ENCODE peak calls at places on chromosomes 1 and 21, in ten cellular contexts. I is IMR-90; E is hepatocyte; A is Peyer's patch; X is naive thymus-derived CD4-positive, alpha-beta T cell; M is AG04450; S is GM23248; V is right lobe of liver; D is spleen; Z is tibial artery. Y is an unnamed sample.

GRCh38 chr1:231934797-231935196 is 308.2 kb downstream of the DISC1 start:
- DNase-seq in I (peak), E (peak), A (no peak), X (no peak), M (no peak), S (no peak), V (no peak), D (no peak), Z (no peak), Y (peak)

GRCh38 chr1:18175530-18176377 is 68.2 kb downstream of the IGSF21 start:
- DNase-seq in I (no peak), E (no peak), A (no peak), X (no peak), M (no peak), S (no peak), V (no peak), D (no peak), Z (no peak), Y (no peak)

GRCh38 chr21:44365967-44366585 is 12.7 kb downstream of the TRPM2 start:
- DNase-seq in I (no peak), E (no peak), A (no peak), X (no peak), M (no peak), S (no peak), V (peak), D (peak), Z (no peak), Y (no peak)

GRCh38 chr1:31148409-31148808 is 82.9 kb upstream of the PUM1 start:
- DNase-seq in I (no peak), E (no peak), A (no peak), X (no peak), M (no peak), S (no peak), V (no peak), D (no peak), Z (no peak), Y (no peak)

GRCh38 chr1:61436016-61436415 is 288.9 kb downstream of the TM2D1 start:
- DNase-seq in I (no peak), E (no peak), A (no peak), X (no peak), M (no peak), S (peak), V (no peak), D (no peak), Z (no peak), Y (no peak)

GRCh38 chr1:40477680-40478057 is 579 bp downstream of the ZFP69 start:
- DNase-seq in I (peak), E (peak), A (peak), X (no peak), M (no peak), S (peak), V (no peak), D (peak), Z (no peak), Y (peak)

GRCh38 chr1:3714284-3714741 is 37.9 kb upstream of the CCDC27 start:
- DNase-seq in I (no peak), E (no peak), A (no peak), X (no peak), M (no peak), S (no peak), V (peak), D (no peak), Z (no peak), Y (no peak)

GRCh38 chr1:205963352-205963751 is 20.1 kb upstream of the SLC26A9 start:
- DNase-seq in I (peak), E (no peak), A (no peak), X (no peak), M (no peak), S (peak), V (no peak), D (no peak), Z (no peak), Y (no peak)

GRCh38 chr1:175262646-175263045 is 70.1 kb upstream of the KIAA0040 start:
- DNase-seq in I (no peak), E (no peak), A (no peak), X (no peak), M (no peak), S (peak), V (no peak), D (no peak), Z (no peak), Y (no peak)

GRCh38 chr1:39113109-39113743 is 87.1 kb downstream of the NDUFS5 start:
- DNase-seq in I (no peak), E (no peak), A (no peak), X (no peak), M (no peak), S (no peak), V (no peak), D (no peak), Z (no peak), Y (no peak)

GRCh38 chr1:56535949-56536348 is 43.4 kb downstream of the PLPP3 start:
- DNase-seq in I (no peak), E (no peak), A (no peak), X (no peak), M (no peak), S (no peak), V (no peak), D (no peak), Z (no peak), Y (peak)

GRCh38 chr1:150420560-150421265 is 56.8 kb downstream of the RPRD2 start:
- DNase-seq in I (peak), E (no peak), A (no peak), X (no peak), M (no peak), S (peak), V (no peak), D (no peak), Z (no peak), Y (no peak)

GRCh38 chr1:190665045-190665444 is 187.4 kb upstream of the BRINP3 start:
- DNase-seq in I (no peak), E (no peak), A (no peak), X (no peak), M (no peak), S (no peak), V (no peak), D (no peak), Z (no peak), Y (no peak)

GRCh38 chr21:39713905-39714304 is 31.1 kb upstream of the IGSF5 start:
- DNase-seq in I (no peak), E (no peak), A (no peak), X (no peak), M (no peak), S (no peak), V (no peak), D (no peak), Z (no peak), Y (no peak)

GRCh38 chr1:239308701-239309333 is 77.6 kb upstream of the CHRM3 start:
- DNase-seq in I (no peak), E (peak), A (no peak), X (peak), M (no peak), S (peak), V (peak), D (no peak), Z (no peak), Y (peak)

GRCh38 chr1:54812801-54813478 is 11.8 kb upstream of the TTC22 start:
- DNase-seq in I (no peak), E (peak), A (peak), X (no peak), M (no peak), S (no peak), V (no peak), D (no peak), Z (no peak), Y (peak)

GRCh38 chr1:237179511-237179910 is 137.5 kb downstream of the RYR2 start:
- DNase-seq in I (no peak), E (no peak), A (no peak), X (no peak), M (no peak), S (no peak), V (no peak), D (no peak), Z (no peak), Y (no peak)

GRCh38 chr21:35070436-35070835 is 21.3 kb upstream of the RUNX1 start:
- DNase-seq in I (no peak), E (no peak), A (no peak), X (no peak), M (no peak), S (no peak), V (no peak), D (no peak), Z (no peak), Y (no peak)

GRCh38 chr1:5620997-5621396 is 371.2 kb downstream of the NPHP4 start:
- DNase-seq in I (no peak), E (peak), A (no peak), X (no peak), M (no peak), S (peak), V (no peak), D (no peak), Z (no peak), Y (no peak)

GRCh38 chr1:233708416-233708815 is 94.5 kb downstream of the KCNK1 start:
- DNase-seq in I (no peak), E (no peak), A (no peak), X (no peak), M (no peak), S (no peak), V (no peak), D (no peak), Z (no peak), Y (no peak)

GRCh38 chr21:14881863-14882262 is 182.9 kb downstream of the NRIP1 start:
- DNase-seq in I (no peak), E (no peak), A (no peak), X (no peak), M (no peak), S (no peak), V (no peak), D (no peak), Z (no peak), Y (no peak)

GRCh38 chr21:38333290-38334272 is 76.8 kb downstream of the KCNJ15 start:
- DNase-seq in I (no peak), E (no peak), A (no peak), X (peak), M (no peak), S (no peak), V (peak), D (no peak), Z (peak), Y (no peak)

GRCh38 chr1:243213045-243213787 is 41.9 kb downstream of the CEP170 start:
- DNase-seq in I (peak), E (peak), A (no peak), X (no peak), M (peak), S (peak), V (no peak), D (no peak), Z (no peak), Y (no peak)

GRCh38 chr1:33435096-33435820 is 4.4 kb upstream of the PHC2 start:
- DNase-seq in I (peak), E (no peak), A (no peak), X (no peak), M (no peak), S (peak), V (no peak), D (no peak), Z (no peak), Y (no peak)

GRCh38 chr1:108114026-108114599 is 86.0 kb downstream of the SLC25A24 start:
- DNase-seq in I (no peak), E (no peak), A (no peak), X (no peak), M (no peak), S (no peak), V (no peak), D (no peak), Z (no peak), Y (no peak)

GRCh38 chr1:78255378-78255777 is 209.6 kb downstream of the GIPC2 start:
- DNase-seq in I (peak), E (no peak), A (no peak), X (no peak), M (no peak), S (peak), V (no peak), D (no peak), Z (no peak), Y (no peak)

GRCh38 chr21:44551290-44552015 is at the start of gene KRTAP10-2:
- DNase-seq in I (no peak), E (no peak), A (peak), X (no peak), M (no peak), S (no peak), V (no peak), D (peak), Z (peak), Y (no peak)

GRCh38 chr1:54275349-54275748 is 75.4 kb downstream of the MRPL37 start:
- DNase-seq in I (peak), E (no peak), A (peak), X (no peak), M (no peak), S (peak), V (peak), D (no peak), Z (peak), Y (no peak)

GRCh38 chr1:194045416-194045815 is 859.0 kb upstream of the B3GALT2 start:
- DNase-seq in I (peak), E (no peak), A (no peak), X (no peak), M (peak), S (no peak), V (no peak), D (no peak), Z (no peak), Y (no peak)

DNA sequence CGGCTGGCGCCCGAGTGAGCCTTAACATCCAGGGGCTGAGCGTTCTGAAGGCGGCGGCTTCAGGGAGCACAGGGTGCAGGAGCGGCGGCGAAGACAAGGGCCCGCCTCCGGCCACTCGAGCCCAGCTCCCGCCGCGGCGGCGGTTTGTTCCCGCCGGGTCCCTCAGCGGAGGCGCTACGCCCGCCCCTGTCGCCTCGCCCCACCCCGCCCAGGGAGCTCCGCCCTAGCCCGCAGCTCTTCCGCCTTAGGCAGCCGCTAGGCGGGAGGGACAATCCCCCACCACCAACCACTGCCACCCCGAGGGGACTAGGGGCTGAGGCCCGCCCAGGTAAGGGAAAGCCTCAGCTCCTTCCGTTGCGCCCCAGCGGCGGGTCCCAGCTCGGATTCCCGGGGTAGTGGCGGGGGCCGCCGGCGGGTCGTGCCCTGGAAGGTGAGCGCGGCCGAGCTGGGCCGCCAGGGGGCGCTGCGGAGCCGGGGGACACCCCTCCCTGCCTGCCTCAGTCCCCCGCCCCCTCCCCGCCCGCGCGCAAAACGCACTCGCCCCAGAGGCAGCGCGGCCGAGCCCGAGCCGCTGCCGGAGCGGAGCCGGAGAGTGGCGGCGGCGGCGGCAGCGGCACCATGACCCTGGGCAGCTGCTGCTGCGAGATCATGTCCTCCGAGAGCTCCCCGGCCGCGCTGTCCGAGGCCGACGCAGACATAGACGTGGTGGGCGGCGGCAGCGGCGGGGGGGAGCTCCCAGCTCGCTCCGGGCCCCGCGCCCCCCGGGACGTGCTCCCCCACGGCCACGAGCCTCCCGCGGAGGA is at the start of gene FOXD2:
- DNase-seq in I (peak), E (peak), A (peak), X (peak), M (peak), S (peak), V (peak), D (peak), Z (peak), Y (peak)
- H3K27ac ChIP-seq in I (peak), E (peak), A (peak), X (peak), M (no peak), S (peak), V (peak), D (peak), Z (peak), Y (peak)

GRCh38 chr1:9078035-9078948 is 8.9 kb upstream of the SLC2A5 start:
- DNase-seq in I (peak), E (no peak), A (peak), X (no peak), M (no peak), S (peak), V (no peak), D (no peak), Z (no peak), Y (peak)

GRCh38 chr1:9081473-9081872 is 12.0 kb upstream of the SLC2A5 start:
- DNase-seq in I (no peak), E (no peak), A (no peak), X (no peak), M (no peak), S (no peak), V (no peak), D (no peak), Z (no peak), Y (no peak)

GRCh38 chr1:9078949-9079500 is 9.6 kb upstream of the SLC2A5 start:
- DNase-seq in I (no peak), E (peak), A (no peak), X (no peak), M (no peak), S (no peak), V (no peak), D (no peak), Z (no peak), Y (peak)

GRCh38 chr1:9080704-9081291 is 11.4 kb upstream of the SLC2A5 start:
- DNase-seq in I (no peak), E (no peak), A (no peak), X (no peak), M (no peak), S (no peak), V (no peak), D (no peak), Z (no peak), Y (peak)

GRCh38 chr1:9079980-9080703 is 10.7 kb upstream of the SLC2A5 start:
- DNase-seq in I (no peak), E (no peak), A (no peak), X (no peak), M (no peak), S (no peak), V (no peak), D (no peak), Z (no peak), Y (no peak)
- H3K27ac ChIP-seq in I (no peak), E (peak), A (peak), X (no peak), M (no peak), S (no peak), V (no peak), D (no peak), Z (no peak), Y (peak)

GRCh38 chr1:204170494-204171155 is 4.5 kb upstream of the REN start:
- DNase-seq in I (no peak), E (no peak), A (no peak), X (no peak), M (no peak), S (peak), V (peak), D (peak), Z (no peak), Y (no peak)
- H3K27ac ChIP-seq in I (no peak), E (no peak), A (no peak), X (no peak), M (no peak), S (no peak), V (peak), D (no peak), Z (no peak), Y (no peak)

GRCh38 chr21:33394260-33394659 is 9.0 kb upstream of the IFNGR2 start:
- DNase-seq in I (no peak), E (no peak), A (no peak), X (no peak), M (no peak), S (peak), V (peak), D (no peak), Z (peak), Y (no peak)

GRCh38 chr21:33399821-33400220 is 3.4 kb upstream of the IFNGR2 start:
- DNase-seq in I (no peak), E (no peak), A (no peak), X (no peak), M (no peak), S (no peak), V (no peak), D (no peak), Z (no peak), Y (no peak)

GRCh38 chr21:33395866-33396265 is 7.3 kb upstream of the IFNGR2 start:
- DNase-seq in I (peak), E (no peak), A (no peak), X (no peak), M (no peak), S (peak), V (no peak), D (no peak), Z (no peak), Y (no peak)

GRCh38 chr21:33396436-33396835 is 6.8 kb upstream of the IFNGR2 start:
- DNase-seq in I (no peak), E (no peak), A (no peak), X (no peak), M (no peak), S (no peak), V (no peak), D (no peak), Z (no peak), Y (no peak)

GRCh38 chr21:33396966-33397365 is 6.2 kb upstream of the IFNGR2 start:
- DNase-seq in I (peak), E (peak), A (no peak), X (no peak), M (no peak), S (peak), V (no peak), D (peak), Z (no peak), Y (no peak)
- H3K27ac ChIP-seq in I (no peak), E (no peak), A (no peak), X (no peak), M (peak), S (no peak), V (no peak), D (no peak), Z (peak), Y (no peak)